ENCODE peak calls at places on chromosomes 2 and 18, in four cellular contexts. V is fibroblast of the aortic adventitia, S is PC-3, M is heart right ventricle. R is an unnamed sample.

GRCh38 chr2:168084267-168084781 is 163.1 kb downstream of the STK39 start:
- DNase-seq in S (no peak), M (no peak), V (no peak), R (no peak)

GRCh38 chr2:19579466-19579865 is 221.0 kb upstream of the OSR1 start:
- DNase-seq in M (no peak), V (peak), S (no peak), R (peak)

GRCh38 chr18:3103576-3103975 is 90.6 kb upstream of the LPIN2 start:
- DNase-seq in V (peak), S (no peak), M (no peak), R (peak)

GRCh38 chr18:62109676-62110075 is 77.2 kb downstream of the PIGN start:
- DNase-seq in M (no peak), S (no peak), V (no peak), R (no peak)

GRCh38 chr2:25103287-25103871 is 61.5 kb downstream of the EFR3B start:
- DNase-seq in V (peak), S (peak), M (no peak), R (peak)

GRCh38 chr2:174223359-174223758 is 25.0 kb downstream of the OLA1 start:
- DNase-seq in S (no peak), M (no peak), V (peak), R (no peak)

GRCh38 chr2:219309278-219309677 is at the start of gene PTPRN:
- DNase-seq in M (no peak), V (peak), S (no peak), R (peak)

GRCh38 chr2:104846955-104847820 is 6.7 kb upstream of the POU3F3 start:
- DNase-seq in S (no peak), M (no peak), V (no peak), R (no peak)

GRCh38 chr2:109141006-109141600 is 12.1 kb downstream of the SH3RF3 start:
- DNase-seq in M (no peak), S (no peak), V (no peak), R (no peak)

GRCh38 chr2:65403529-65403915 is 28.9 kb downstream of the SPRED2 start:
- DNase-seq in S (no peak), V (no peak), M (no peak), R (no peak)

GRCh38 chr2:223523541-223523940 is 78.6 kb downstream of the SCG2 start:
- DNase-seq in S (peak), V (peak), M (no peak), R (peak)

GRCh38 chr2:109065335-109065734 is 63.7 kb upstream of the SH3RF3 start:
- DNase-seq in V (no peak), M (peak), S (no peak), R (no peak)

GRCh38 chr2:229454934-229455631 is 184.0 kb upstream of the PID1 start:
- DNase-seq in V (peak), M (no peak), S (peak), R (peak)

GRCh38 chr2:15354596-15355359 is 206.4 kb downstream of the NBAS start:
- DNase-seq in S (no peak), M (no peak), V (no peak), R (peak)

GRCh38 chr2:35168351-35168750 is 1187.2 kb upstream of the CRIM1 start:
- DNase-seq in V (no peak), S (peak), M (no peak), R (no peak)

GRCh38 chr2:1613731-1614354 is 130.5 kb downstream of the PXDN start:
- DNase-seq in S (peak), M (peak), V (peak), R (peak)

GRCh38 chr2:226526731-226527130 is 272.9 kb downstream of the IRS1 start:
- DNase-seq in V (no peak), S (no peak), M (no peak), R (peak)

GRCh38 chr2:239913632-239914417 is 111.3 kb downstream of the NDUFA10 start:
- DNase-seq in M (no peak), S (no peak), V (no peak), R (no peak)

GRCh38 chr2:132873738-132874137 is 203.7 kb upstream of the LYPD1 start:
- DNase-seq in V (no peak), M (no peak), S (no peak), R (no peak)

GRCh38 chr2:89844221-89844943 is 1152.9 kb downstream of the RPIA start:
- DNase-seq in M (no peak), S (no peak), V (no peak), R (no peak)

GRCh38 chr2:15677141-15677911 is 85.7 kb downstream of the DDX1 start:
- DNase-seq in V (no peak), M (no peak), S (no peak), R (no peak)

GRCh38 chr18:77210249-77210648 is 39.4 kb upstream of the GALR1 start:
- DNase-seq in S (no peak), V (no peak), M (no peak), R (no peak)

GRCh38 chr2:237097911-237098702 is 12.4 kb downstream of the COPS8 start:
- DNase-seq in V (peak), M (no peak), S (peak), R (peak)

GRCh38 chr18:36856815-36857214 is 27.9 kb downstream of the KIAA1328 start:
- DNase-seq in M (no peak), V (no peak), S (no peak), R (no peak)

GRCh38 chr18:52046842-52047241 is 293.2 kb upstream of the DCC start:
- DNase-seq in V (no peak), S (no peak), M (no peak), R (no peak)

GRCh38 chr2:234463626-234464290 is 33.1 kb downstream of the ARL4C start:
- DNase-seq in S (peak), M (no peak), V (no peak), R (no peak)

GRCh38 chr2:162403884-162404283 is 60.0 kb downstream of the GCA start:
- DNase-seq in M (no peak), S (peak), V (peak), R (peak)

GRCh38 chr18:44742741-44743311 is 62.1 kb downstream of the SETBP1 start:
- DNase-seq in S (no peak), V (peak), M (peak), R (peak)

GRCh38 chr2:68441179-68441993 is 25.7 kb downstream of the FBXO48 start:
- DNase-seq in M (peak), V (peak), S (peak), R (peak)

GRCh38 chr2:78757652-78758051 is 267.9 kb upstream of the REG3G start:
- DNase-seq in S (no peak), M (no peak), V (no peak), R (no peak)

GRCh38 chr2:50455351-50455750 is 576.6 kb downstream of the NRXN1 start:
- DNase-seq in S (no peak), V (no peak), M (no peak), R (no peak)

GRCh38 chr2:159202568-159203071 is 83.9 kb downstream of the WDSUB1 start:
- DNase-seq in M (no peak), V (peak), S (peak), R (peak)
- H3K4me3 ChIP-seq in M (no peak), V (no peak), S (no peak), R (no peak)

GRCh38 chr2:207487650-207488315 is 42.0 kb upstream of the CREB1 start:
- DNase-seq in V (peak), M (no peak), S (peak), R (peak)
- TF ChIP-seq CTCF in V (peak), M (no peak), S (peak), R (peak)

DNA sequence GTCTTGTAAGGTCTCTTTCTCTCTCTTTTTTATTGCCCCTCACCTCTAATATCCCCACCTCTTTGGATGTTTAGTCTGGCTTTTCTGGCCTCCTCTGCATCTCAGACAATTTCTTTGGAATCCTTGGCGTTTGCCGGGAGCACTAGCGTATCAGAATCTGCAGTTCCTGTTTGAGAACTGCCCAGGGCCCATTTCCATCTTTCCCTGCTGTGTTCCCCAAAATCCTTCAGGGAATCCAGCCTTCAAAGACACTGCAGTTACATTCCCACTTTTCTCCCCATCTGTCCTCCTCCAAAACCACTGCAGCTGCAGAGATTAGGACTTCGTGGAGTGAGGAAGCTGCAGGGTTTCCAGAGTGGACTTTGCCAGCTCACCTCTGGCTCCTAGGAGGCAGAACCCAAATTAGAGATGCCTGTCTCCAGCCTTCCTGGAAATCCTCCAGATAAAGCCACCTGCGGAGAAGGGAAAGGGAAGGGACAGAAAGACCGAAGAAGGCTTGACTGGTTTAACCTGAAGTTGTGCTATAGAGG is 2.7 kb downstream of the VSNL1 start:
- DNase-seq in M (no peak), S (no peak), V (no peak), R (no peak)
- H3K4me3 ChIP-seq in M (no peak), S (no peak), V (no peak), R (no peak)

GRCh38 chr2:240989451-240990265 is 8.8 kb upstream of the SNED1 start:
- DNase-seq in S (peak), M (no peak), V (peak), R (peak)
- TF ChIP-seq CTCF in S (peak), M (peak), V (peak), R (peak)